ENCODE peak calls at places on chromosomes 1 and 21, in eight cellular contexts. Q is HFFc6; B is nucleus accumbens; C is neural progenitor cell; F is activated CD8-positive, alpha-beta T cell treated with anti-CD3 and anti-CD28 coated beads for 36 hours; G is fibroblast of pulmonary artery; Y is EL; X is KG1. J is an unnamed sample.

GRCh38 chr1:223712184-223712855 is at the start of gene CAPN2:
- DNase-seq in C (peak; percentile 92), X (peak; percentile 35), Y (peak; percentile 88), B (peak; percentile 25), F (peak; percentile 54), Q (peak; percentile 77), G (peak; percentile 87), J (peak; percentile 15)

GRCh38 chr1:38541223-38541622 is 318.3 kb downstream of the RRAGC start:
- DNase-seq in Q (no peak), F (no peak), B (no peak), G (peak; percentile 1), C (no peak), X (no peak), Y (no peak), J (no peak)

GRCh38 chr1:189220750-189221149 is 1256.9 kb downstream of the BRINP3 start:
- DNase-seq in C (no peak), G (peak; percentile 9), Y (no peak), B (no peak), Q (no peak), F (no peak), X (no peak), J (no peak)

GRCh38 chr1:15100369-15101111 is 53.0 kb upstream of the TMEM51 start:
- DNase-seq in B (peak; percentile 3), F (peak; percentile 66), G (peak; percentile 50), C (peak; percentile 76), Q (peak; percentile 14), Y (peak; percentile 29), X (no peak), J (peak; percentile 18)

GRCh38 chr1:53116307-53116810 is 26.1 kb downstream of the SLC1A7 start:
- DNase-seq in Y (no peak), G (no peak), X (no peak), F (no peak), C (no peak), B (no peak), Q (no peak), J (no peak)

GRCh38 chr1:43073490-43074230 is 98.4 kb downstream of the EBNA1BP2 start:
- DNase-seq in Q (peak; percentile 55), X (peak; percentile 5), B (peak; percentile 62), C (peak; percentile 86), F (peak; percentile 85), Y (peak; percentile 77), G (peak; percentile 83), J (peak; percentile 74)

GRCh38 chr1:221810406-221810805 is 68.5 kb upstream of the DUSP10 start:
- DNase-seq in F (no peak), Q (peak; percentile 93), X (no peak), C (no peak), B (no peak), Y (peak; percentile 94), G (peak; percentile 42), J (no peak)

GRCh38 chr1:41629571-41629970 is 145.1 kb upstream of the EDN2 start:
- DNase-seq in Q (peak; percentile 74), F (no peak), C (no peak), X (no peak), Y (peak; percentile 95), G (peak; percentile 78), B (no peak), J (no peak)

GRCh38 chr1:154822717-154823116 is 47.4 kb downstream of the KCNN3 start:
- DNase-seq in F (no peak), Q (no peak), B (no peak), C (no peak), G (no peak), Y (no peak), X (no peak), J (no peak)

GRCh38 chr1:170836146-170836545 is 99.2 kb upstream of the MROH9 start:
- DNase-seq in G (peak; percentile 16), F (no peak), B (no peak), Q (peak; percentile 36), Y (peak; percentile 30), X (no peak), C (no peak), J (no peak)

GRCh38 chr1:51313961-51314777 is 16.2 kb downstream of the TTC39A start:
- DNase-seq in C (no peak), Y (peak; percentile 76), G (peak; percentile 86), Q (peak; percentile 75), B (no peak), F (no peak), X (no peak), J (no peak)

GRCh38 chr21:31526040-31526439 is 133.5 kb upstream of the SOD1 start:
- DNase-seq in Q (no peak), X (no peak), B (no peak), G (no peak), F (no peak), Y (peak; percentile 62), C (no peak), J (no peak)

GRCh38 chr1:24694380-24694843 is 50.8 kb upstream of the CLIC4 start:
- DNase-seq in Q (peak; percentile 24), Y (no peak), F (no peak), G (peak; percentile 65), B (no peak), X (no peak), C (no peak), J (no peak)

GRCh38 chr1:53330819-53331218 is 2.9 kb upstream of the LRP8 start:
- DNase-seq in Q (no peak), C (no peak), X (no peak), B (no peak), Y (no peak), G (no peak), F (no peak), J (no peak)

GRCh38 chr21:46109251-46110221 is 11.6 kb downstream of the COL6A2 start:
- DNase-seq in B (no peak), Y (no peak), F (no peak), G (no peak), X (no peak), C (no peak), Q (no peak), J (no peak)

GRCh38 chr1:27402349-27402754 is 9.9 kb downstream of the GPR3 start:
- DNase-seq in C (peak; percentile 59), Q (peak; percentile 64), G (peak; percentile 75), X (no peak), Y (peak; percentile 58), B (peak; percentile 27), F (no peak), J (no peak)

GRCh38 chr1:213728593-213729536 is 258.9 kb upstream of the PROX1 start:
- DNase-seq in C (no peak), B (no peak), G (no peak), Q (no peak), F (no peak), X (no peak), Y (no peak), J (no peak)

GRCh38 chr21:28283652-28284490 is 708.8 kb downstream of the LTN1 start:
- DNase-seq in Y (peak; percentile 88), Q (peak; percentile 89), B (no peak), X (no peak), F (no peak), C (no peak), G (peak; percentile 98), J (no peak)

GRCh38 chr1:24189528-24189927 is 2.4 kb upstream of the IFNLR1 start:
- DNase-seq in Q (no peak), C (no peak), Y (no peak), B (no peak), X (no peak), G (no peak), F (peak; percentile 74), J (no peak)

GRCh38 chr1:48200166-48200900 is 22.2 kb upstream of the SLC5A9 start:
- DNase-seq in C (no peak), B (no peak), Q (no peak), X (no peak), F (no peak), G (peak; percentile 46), Y (no peak), J (no peak)

GRCh38 chr1:229171934-229172333 is 99.0 kb upstream of the RAB4A start:
- DNase-seq in G (no peak), Y (no peak), C (no peak), B (no peak), Q (no peak), X (no peak), F (no peak), J (no peak)

GRCh38 chr1:219278288-219278687 is 104.6 kb downstream of the LYPLAL1 start:
- DNase-seq in Y (no peak), B (no peak), Q (no peak), C (no peak), F (no peak), G (peak; percentile 41), X (no peak), J (no peak)

GRCh38 chr1:10720635-10721034 is 75.8 kb downstream of the CASZ1 start:
- DNase-seq in Q (no peak), F (no peak), Y (no peak), C (no peak), X (no peak), B (no peak), G (no peak), J (no peak)

GRCh38 chr1:204417231-204417997 is 5.8 kb upstream of the PPP1R15B start:
- DNase-seq in G (peak; percentile 93), B (peak; percentile 68), C (no peak), Q (peak; percentile 98), Y (peak; percentile 99), F (peak; percentile 58), X (peak; percentile 11), J (peak; percentile 73)

GRCh38 chr1:18569251-18569650 is 61.4 kb upstream of the PAX7 start:
- DNase-seq in F (no peak), Q (no peak), B (no peak), G (no peak), C (no peak), Y (no peak), X (no peak), J (no peak)

GRCh38 chr21:32336711-32337110 is 38.1 kb downstream of the MRAP start:
- DNase-seq in C (no peak), Y (peak; percentile 53), B (peak; percentile 24), G (peak; percentile 39), Q (peak; percentile 29), F (no peak), X (no peak), J (no peak)

GRCh38 chr1:58206749-58207148 is 339.8 kb downstream of the OMA1 start:
- DNase-seq in B (no peak), F (no peak), C (no peak), X (no peak), Q (no peak), G (no peak), Y (no peak), J (no peak)

GRCh38 chr1:46595127-46595526 is 8.9 kb downstream of the MKNK1 start:
- DNase-seq in C (no peak), B (no peak), G (no peak), Q (no peak), X (no peak), F (no peak), Y (no peak), J (peak; percentile 89)

GRCh38 chr1:179087665-179088064 is 5.8 kb downstream of the TOR3A start:
- DNase-seq in G (peak; percentile 17), Y (no peak), F (no peak), Q (no peak), X (no peak), B (no peak), C (peak; percentile 24), J (no peak)

GRCh38 chr1:5649795-5650194 is 342.4 kb downstream of the NPHP4 start:
- DNase-seq in C (no peak), G (no peak), X (no peak), B (no peak), F (no peak), Y (no peak), Q (no peak), J (no peak)

GRCh38 chr1:16631248-16632043 is 18.1 kb upstream of the NBPF1 start:
- DNase-seq in C (no peak), G (no peak), B (no peak), Q (no peak), Y (no peak), X (no peak), F (peak; percentile 1), J (no peak)